ENCODE peak calls at places on chromosomes 3 and 15, in seven cellular contexts. One of them, this sample, is unnamed.
A peak's percentile ranks its signal among the peaks of the same experiment; 100 is the strongest.

GRCh38 chr15:31510003-31510402 is 183.4 kb downstream of the KLF13 start:
- DNase-seq in uterus: no peak
- DNase-seq in H1: no peak
- DNase-seq in prostate gland: no peak
- DNase-seq in ovary: no peak
- DNase-seq in Peyer's patch: no peak
- DNase-seq in H54: no peak
- DNase-seq in this sample: no peak

GRCh38 chr15:91655891-91656290 is 197.6 kb upstream of the SLCO3A1 start:
- DNase-seq in H54: no peak
- DNase-seq in prostate gland: no peak
- DNase-seq in ovary: no peak
- DNase-seq in H1: no peak
- DNase-seq in uterus: no peak
- DNase-seq in Peyer's patch: no peak
- DNase-seq in this sample: no peak

GRCh38 chr15:60035344-60035743 is 31.2 kb downstream of the FOXB1 start:
- DNase-seq in prostate gland: no peak
- DNase-seq in Peyer's patch: no peak
- DNase-seq in ovary: no peak
- DNase-seq in H54: no peak
- DNase-seq in uterus: no peak
- DNase-seq in H1: no peak
- DNase-seq in this sample: no peak

GRCh38 chr15:43370310-43370974 is 401 bp downstream of the ZSCAN29 start:
- DNase-seq in uterus: peak; percentile 20
- DNase-seq in H54: peak; percentile 46
- DNase-seq in ovary: peak; percentile 48
- DNase-seq in prostate gland: no peak
- DNase-seq in Peyer's patch: no peak
- DNase-seq in H1: no peak
- DNase-seq in this sample: no peak

GRCh38 chr3:126448141-126448892 is 27.4 kb downstream of the ZXDC start:
- DNase-seq in prostate gland: no peak
- DNase-seq in H1: no peak
- DNase-seq in Peyer's patch: no peak
- DNase-seq in uterus: no peak
- DNase-seq in ovary: no peak
- DNase-seq in H54: no peak
- DNase-seq in this sample: no peak

GRCh38 chr3:194757629-194758028 is 71.9 kb downstream of the FAM43A start:
- DNase-seq in H1: no peak
- DNase-seq in H54: no peak
- DNase-seq in ovary: no peak
- DNase-seq in uterus: peak; percentile 44
- DNase-seq in Peyer's patch: no peak
- DNase-seq in prostate gland: no peak
- DNase-seq in this sample: no peak

GRCh38 chr3:169811606-169812123 is 1.0 kb upstream of the LRRIQ4 start:
- DNase-seq in uterus: no peak
- DNase-seq in H1: no peak
- DNase-seq in Peyer's patch: no peak
- DNase-seq in prostate gland: no peak
- DNase-seq in H54: peak; percentile 14
- DNase-seq in ovary: no peak
- DNase-seq in this sample: no peak

GRCh38 chr3:58188173-58188564 is 22.6 kb downstream of the DNASE1L3 start:
- DNase-seq in H1: no peak
- DNase-seq in H54: no peak
- DNase-seq in Peyer's patch: no peak
- DNase-seq in uterus: no peak
- DNase-seq in ovary: no peak
- DNase-seq in prostate gland: no peak
- DNase-seq in this sample: no peak

GRCh38 chr15:87952736-87953135 is 303.8 kb downstream of the NTRK3 start:
- DNase-seq in ovary: no peak
- DNase-seq in prostate gland: no peak
- DNase-seq in H54: no peak
- DNase-seq in uterus: no peak
- DNase-seq in Peyer's patch: no peak
- DNase-seq in H1: no peak
- DNase-seq in this sample: no peak

GRCh38 chr3:12751548-12751947 is 7.5 kb downstream of the TMEM40 start:
- DNase-seq in ovary: no peak
- DNase-seq in uterus: no peak
- DNase-seq in H54: no peak
- DNase-seq in H1: no peak
- DNase-seq in prostate gland: no peak
- DNase-seq in Peyer's patch: no peak
- DNase-seq in this sample: no peak

GRCh38 chr3:156416846-156417581 is 137.9 kb downstream of the SSR3 start:
- DNase-seq in prostate gland: no peak
- DNase-seq in H54: no peak
- DNase-seq in H1: no peak
- DNase-seq in ovary: no peak
- DNase-seq in Peyer's patch: no peak
- DNase-seq in uterus: no peak
- DNase-seq in this sample: no peak

GRCh38 chr15:74438696-74439316 is 5.0 kb upstream of the SEMA7A start:
- DNase-seq in H54: peak; percentile 72
- DNase-seq in ovary: peak; percentile 86
- DNase-seq in H1: peak; percentile 80
- DNase-seq in prostate gland: peak; percentile 68
- DNase-seq in Peyer's patch: peak; percentile 89
- DNase-seq in uterus: peak; percentile 71
- DNase-seq in this sample: no peak

GRCh38 chr3:159169828-159170227 is 368.0 kb downstream of the MFSD1 start:
- DNase-seq in prostate gland: no peak
- DNase-seq in H1: no peak
- DNase-seq in uterus: no peak
- DNase-seq in Peyer's patch: no peak
- DNase-seq in ovary: no peak
- DNase-seq in H54: no peak
- DNase-seq in this sample: no peak

GRCh38 chr3:14397531-14397930 is 4.9 kb upstream of the SLC6A6 start:
- DNase-seq in ovary: no peak
- DNase-seq in Peyer's patch: no peak
- DNase-seq in prostate gland: no peak
- DNase-seq in uterus: no peak
- DNase-seq in H54: no peak
- DNase-seq in H1: no peak
- DNase-seq in this sample: no peak

GRCh38 chr3:42035007-42035406 is 56.1 kb upstream of the TRAK1 start:
- DNase-seq in uterus: no peak
- DNase-seq in H1: no peak
- DNase-seq in Peyer's patch: no peak
- DNase-seq in prostate gland: no peak
- DNase-seq in ovary: no peak
- DNase-seq in H54: no peak
- DNase-seq in this sample: no peak

GRCh38 chr3:42033741-42034140 is 57.4 kb upstream of the TRAK1 start:
- DNase-seq in prostate gland: no peak
- DNase-seq in H1: no peak
- DNase-seq in Peyer's patch: peak; percentile 25
- DNase-seq in uterus: peak; percentile 10
- DNase-seq in ovary: no peak
- DNase-seq in H54: no peak
- DNase-seq in this sample: no peak

GRCh38 chr3:42037318-42037945 is 53.7 kb upstream of the TRAK1 start:
- DNase-seq in H1: no peak
- DNase-seq in prostate gland: no peak
- DNase-seq in Peyer's patch: peak; percentile 40
- DNase-seq in ovary: no peak
- DNase-seq in H54: no peak
- DNase-seq in uterus: no peak
- DNase-seq in this sample: no peak

GRCh38 chr3:42035816-42036482 is 55.2 kb upstream of the TRAK1 start:
- DNase-seq in H54: no peak
- DNase-seq in ovary: no peak
- DNase-seq in Peyer's patch: no peak
- DNase-seq in prostate gland: no peak
- DNase-seq in uterus: no peak
- DNase-seq in H1: no peak
- DNase-seq in this sample: no peak

GRCh38 chr3:42036483-42036823 is 54.7 kb upstream of the TRAK1 start:
- DNase-seq in H54: peak; percentile 68
- DNase-seq in prostate gland: no peak
- DNase-seq in Peyer's patch: peak; percentile 47
- DNase-seq in ovary: no peak
- DNase-seq in H1: no peak
- DNase-seq in uterus: peak; percentile 70
- DNase-seq in this sample: no peak
- TF ChIP-seq POLR2A in H54: no peak
- TF ChIP-seq POLR2A in prostate gland: no peak
- TF ChIP-seq POLR2A in Peyer's patch: no peak
- TF ChIP-seq POLR2A in ovary: no peak
- TF ChIP-seq POLR2A in H1: no peak
- TF ChIP-seq POLR2A in uterus: peak; percentile 34
- TF ChIP-seq POLR2A in this sample: no peak

DNA sequence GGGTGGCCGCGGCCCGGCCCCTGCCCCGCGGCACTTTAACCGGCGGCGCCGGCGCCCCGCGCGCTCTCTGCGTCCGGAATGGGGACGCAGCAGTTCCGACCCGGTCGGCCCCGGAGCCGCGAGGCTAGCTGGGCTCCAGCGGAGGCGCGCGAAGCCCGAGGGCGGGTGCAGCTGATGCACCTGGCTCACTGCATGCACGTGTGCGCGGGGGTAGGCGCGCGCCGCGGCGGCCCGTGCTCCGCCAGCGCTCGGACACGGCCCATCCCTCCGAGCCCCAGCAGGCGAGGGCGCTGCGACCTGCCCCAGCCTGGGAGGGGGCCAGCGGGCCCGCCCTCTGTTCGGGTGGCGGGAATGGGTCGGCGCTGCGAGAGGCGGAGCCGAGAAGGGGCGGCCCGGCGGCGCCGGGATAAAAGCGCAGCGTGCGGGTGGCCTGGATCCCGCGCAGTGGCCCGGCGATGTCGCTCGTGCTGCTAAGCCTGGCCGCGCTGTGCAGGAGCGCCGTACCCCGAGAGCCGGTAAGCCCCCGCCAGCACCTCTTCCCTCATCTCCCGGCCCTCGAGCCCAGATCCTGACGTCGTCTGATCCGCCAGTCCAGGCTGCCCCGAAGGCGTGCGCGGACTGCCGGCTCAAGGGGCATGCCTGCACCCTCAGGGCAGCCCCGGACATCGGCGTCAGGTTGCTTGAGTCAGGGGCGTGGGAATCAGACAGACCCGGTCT is at the start of the genes CHDH and IL17RB:
- DNase-seq in uterus: peak; percentile 51
- DNase-seq in ovary: peak; percentile 78
- DNase-seq in prostate gland: peak; percentile 85
- DNase-seq in H1: no peak
- DNase-seq in H54: no peak
- DNase-seq in Peyer's patch: peak; percentile 83
- DNase-seq in this sample: no peak
- TF ChIP-seq POLR2A in uterus: peak; percentile 63
- TF ChIP-seq POLR2A in ovary: no peak
- TF ChIP-seq POLR2A in prostate gland: peak; percentile 75
- TF ChIP-seq POLR2A in H1: no peak
- TF ChIP-seq POLR2A in H54: no peak
- TF ChIP-seq POLR2A in Peyer's patch: peak; percentile 54
- TF ChIP-seq POLR2A in this sample: no peak

DNA sequence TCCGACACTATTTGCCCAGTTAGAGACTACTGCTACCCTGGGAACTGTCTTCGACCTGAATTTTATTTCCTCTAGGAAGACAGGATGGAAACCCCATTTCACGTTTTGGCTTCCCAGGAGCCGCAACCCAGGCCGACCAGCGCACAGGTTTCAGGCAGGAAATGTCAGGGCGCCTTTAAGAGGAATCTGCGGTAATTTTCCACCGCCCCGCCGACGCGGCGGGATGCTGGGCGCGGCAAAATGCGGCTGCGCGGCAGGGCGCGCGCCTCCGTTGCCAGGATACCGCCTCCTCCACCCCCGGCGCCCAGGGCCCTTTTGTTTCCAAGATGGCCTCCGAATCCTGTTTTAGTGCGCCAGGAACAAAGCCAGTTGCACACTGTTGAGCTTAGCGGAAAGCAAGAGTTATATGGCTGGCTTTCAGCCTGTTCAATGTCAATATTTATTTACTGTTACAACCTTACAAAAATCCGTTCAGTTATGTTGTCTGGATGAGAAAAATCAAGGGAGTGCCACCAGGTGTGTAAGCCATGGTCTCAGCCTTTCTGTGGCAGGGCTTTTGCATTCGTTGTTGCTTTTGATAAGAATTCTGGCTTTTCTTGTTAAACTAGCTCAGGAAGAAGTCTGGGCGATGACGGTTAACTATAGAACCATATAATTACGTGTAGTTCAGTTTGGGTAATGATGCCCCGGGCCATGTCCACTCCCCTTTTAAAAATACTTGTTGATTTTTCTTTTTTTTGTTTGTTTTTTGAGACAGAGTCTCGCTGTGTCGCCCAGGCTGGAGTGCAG is 79.7 kb upstream of the CHD2 start:
- DNase-seq in uterus: peak; percentile 90
- DNase-seq in H1: peak; percentile 94
- DNase-seq in prostate gland: peak; percentile 94
- DNase-seq in Peyer's patch: peak; percentile 95
- DNase-seq in ovary: peak; percentile 94
- DNase-seq in H54: no peak
- DNase-seq in this sample: peak; percentile 96
- TF ChIP-seq POLR2A in uterus: peak; percentile 59
- TF ChIP-seq POLR2A in H1: no peak
- TF ChIP-seq POLR2A in prostate gland: peak; percentile 78
- TF ChIP-seq POLR2A in Peyer's patch: peak; percentile 23
- TF ChIP-seq POLR2A in ovary: peak; percentile 59
- TF ChIP-seq POLR2A in H54: no peak
- TF ChIP-seq POLR2A in this sample: no peak

GRCh38 chr15:100341662-100342560 is at the start of gene ADAMTS17:
- DNase-seq in ovary: peak; percentile 97
- DNase-seq in prostate gland: peak; percentile 97
- DNase-seq in Peyer's patch: peak; percentile 98
- DNase-seq in H54: no peak
- DNase-seq in H1: peak; percentile 91
- DNase-seq in uterus: peak; percentile 97
- DNase-seq in this sample: peak; percentile 99
- TF ChIP-seq POLR2A in ovary: peak; percentile 84
- TF ChIP-seq POLR2A in prostate gland: peak; percentile 93
- TF ChIP-seq POLR2A in Peyer's patch: peak; percentile 39
- TF ChIP-seq POLR2A in H54: no peak
- TF ChIP-seq POLR2A in H1: no peak
- TF ChIP-seq POLR2A in uterus: peak; percentile 91
- TF ChIP-seq POLR2A in this sample: peak; percentile 77

DNA sequence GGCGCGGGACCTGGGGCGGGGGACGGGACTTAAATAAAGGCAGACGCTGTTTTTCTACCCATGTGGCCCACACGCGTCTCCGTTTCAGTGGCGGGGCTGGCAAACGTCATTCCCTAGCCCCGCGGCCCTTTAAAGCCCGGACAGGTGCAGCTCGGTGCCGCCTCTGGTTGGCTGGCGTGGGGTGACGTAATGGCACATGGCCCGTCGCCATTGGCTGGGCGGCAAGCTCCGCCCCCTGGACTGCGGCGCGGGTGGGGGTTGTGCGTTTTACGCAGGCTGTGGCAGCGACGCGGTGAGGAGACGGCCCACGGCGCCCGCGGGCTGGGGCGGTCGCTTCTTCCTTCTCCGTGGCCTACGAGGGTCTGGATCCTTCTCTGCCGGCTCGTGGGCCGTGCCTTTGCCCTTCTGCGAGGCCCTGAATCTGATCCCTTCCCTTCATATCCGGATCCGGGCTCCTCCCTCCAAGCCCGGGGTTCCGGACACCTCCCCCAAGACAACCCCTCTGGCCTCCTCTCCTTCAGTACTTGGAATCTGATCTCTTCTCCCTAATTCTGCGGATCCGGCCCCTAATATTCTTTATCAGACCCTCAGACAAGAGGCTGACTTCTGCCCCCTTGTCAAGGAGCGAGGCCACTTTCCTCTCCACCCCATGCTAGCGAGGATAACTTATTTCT is at the start of gene CRELD1:
- DNase-seq in H1: peak; percentile 98
- DNase-seq in ovary: peak; percentile 97
- DNase-seq in uterus: peak; percentile 95
- DNase-seq in H54: peak; percentile 90
- DNase-seq in prostate gland: peak; percentile 93
- DNase-seq in Peyer's patch: peak; percentile 99
- DNase-seq in this sample: peak; percentile 99
- TF ChIP-seq POLR2A in H1: peak; percentile 53
- TF ChIP-seq POLR2A in ovary: peak; percentile 92
- TF ChIP-seq POLR2A in uterus: peak; percentile 90
- TF ChIP-seq POLR2A in H54: peak; percentile 37
- TF ChIP-seq POLR2A in prostate gland: peak; percentile 85
- TF ChIP-seq POLR2A in Peyer's patch: peak; percentile 82
- TF ChIP-seq POLR2A in this sample: peak; percentile 67